ENCODE peak calls at places on chromosome 4, in nine cellular contexts. H is lung; M is NB4; V is NCI-H1436 treated with DMSO at 0.1 percent for 48 hours; C is H7; L is activated naive CD4-positive, alpha-beta T cell treated with anti-CD3 and anti-CD28 coated beads, Interleukin-2, amount 50 U/mL, for 16 hours; I is NCI-H2029 treated with DMSO at 0.1 percent for 48 hours; S is GM04503; R is GM06990. N is an unnamed sample.

GRCh38 chr4:10212400-10212799 is 95.8 kb upstream of the WDR1 start:
- DNase-seq in V (no peak), R (no peak), S (no peak), M (no peak), L (no peak), H (no peak), C (no peak), I (no peak), N (no peak)

GRCh38 chr4:105894570-105895323 is 524 bp upstream of the NPNT start:
- DNase-seq in C (peak), V (no peak), I (peak), M (no peak), L (no peak), H (peak), R (peak), S (peak), N (no peak)

GRCh38 chr4:2792711-2793577 is at the start of gene SH3BP2:
- DNase-seq in S (no peak), R (peak), I (no peak), H (peak), V (no peak), L (peak), C (peak), M (peak), N (peak)

GRCh38 chr4:1628892-1629703 is 55.0 kb downstream of the FAM53A start:
- DNase-seq in M (peak), R (peak), H (peak), I (peak), C (peak), V (no peak), S (no peak), L (peak), N (peak)

GRCh38 chr4:184281231-184282139 is 63.8 kb upstream of the ENPP6 start:
- DNase-seq in V (no peak), I (no peak), R (peak), H (no peak), M (no peak), C (peak), S (no peak), L (peak), N (no peak)

GRCh38 chr4:188707036-188707435 is 567.8 kb downstream of the TRIML1 start:
- DNase-seq in S (no peak), C (no peak), I (no peak), H (no peak), V (no peak), M (no peak), R (no peak), L (no peak), N (no peak)

GRCh38 chr4:172683016-172683415 is 485.6 kb upstream of the GALNT7 start:
- DNase-seq in C (no peak), R (no peak), S (no peak), I (no peak), H (no peak), M (no peak), V (no peak), L (no peak), N (no peak)

GRCh38 chr4:98828801-98829200 is 100.1 kb downstream of the EIF4E start:
- DNase-seq in I (no peak), V (no peak), R (no peak), L (peak), C (peak), S (no peak), H (no peak), M (peak), N (peak)

GRCh38 chr4:70703695-70704332 is 15.5 kb downstream of the UTP3 start:
- DNase-seq in R (no peak), M (peak), V (peak), C (no peak), S (no peak), I (peak), L (no peak), H (no peak), N (no peak)

GRCh38 chr4:61604054-61604453 is 403.9 kb downstream of the ADGRL3 start:
- DNase-seq in R (no peak), I (no peak), L (no peak), C (no peak), V (no peak), M (no peak), S (no peak), H (no peak), N (no peak)

GRCh38 chr4:8144359-8144758 is 14.3 kb downstream of the ABLIM2 start:
- DNase-seq in L (no peak), S (no peak), I (no peak), C (peak), R (no peak), V (no peak), M (peak), H (no peak), N (no peak)

GRCh38 chr4:121177238-121178137 is 13.4 kb upstream of the TNIP3 start:
- DNase-seq in M (peak), H (no peak), S (no peak), V (no peak), L (no peak), I (no peak), C (peak), R (no peak), N (no peak)

GRCh38 chr4:119300388-119301131 is 21.4 kb downstream of the FABP2 start:
- DNase-seq in L (peak), S (peak), M (peak), R (peak), C (peak), V (no peak), H (peak), I (no peak), N (peak)

GRCh38 chr4:175419120-175419774 is 392.8 kb downstream of the GPM6A start:
- DNase-seq in C (no peak), R (no peak), H (no peak), V (no peak), M (no peak), S (peak), I (no peak), L (no peak), N (no peak)

GRCh38 chr4:151688003-151688784 is 72.6 kb downstream of the GATB start:
- DNase-seq in C (no peak), L (no peak), M (no peak), H (no peak), I (no peak), R (no peak), S (no peak), V (no peak), N (no peak)

GRCh38 chr4:7199771-7200441 is 7.6 kb downstream of the SORCS2 start:
- DNase-seq in R (no peak), M (no peak), S (no peak), H (no peak), L (no peak), V (no peak), I (no peak), C (no peak), N (no peak)

GRCh38 chr4:189237340-189237739 is 703.3 kb upstream of the FRG1 start:
- DNase-seq in L (no peak), R (no peak), V (no peak), H (no peak), C (no peak), S (no peak), I (no peak), M (no peak), N (no peak)

GRCh38 chr4:52107336-52107735 is 56.2 kb downstream of the SPATA18 start:
- DNase-seq in R (no peak), H (no peak), S (no peak), L (no peak), M (no peak), C (no peak), V (no peak), I (no peak), N (no peak)

GRCh38 chr4:48081196-48081595 is 52.9 kb downstream of the TXK start:
- DNase-seq in R (no peak), C (no peak), H (no peak), S (no peak), M (no peak), V (no peak), L (no peak), I (no peak), N (no peak)

GRCh38 chr4:76611611-76612010 is 176.6 kb downstream of the SHROOM3 start:
- DNase-seq in H (no peak), I (no peak), S (no peak), L (no peak), C (no peak), M (no peak), V (no peak), R (no peak), N (no peak)

N was measured in SK-MEL-5.